ENCODE peak calls at places on chromosomes 12 and 14, in five cellular contexts. P is naive B cell; T is activated CD8-positive, alpha-beta memory T cell treated with anti-CD3 and anti-CD28 coated beads, Interleukin-2, amount 10 ng/mL, durations not matched to agents 7 days and 5 days; L is PC-3; G is left lung. U is an unnamed sample.
A peak's percentile ranks its signal among the peaks of the same experiment; 100 is the strongest.

GRCh38 chr14:91330846-91331245 is 86.3 kb upstream of the GPR68 start:
- ATAC-seq in P (peak; percentile 49), T (peak; percentile 32), G (peak; percentile 70), L (no peak), U (peak; percentile 52)

GRCh38 chr14:103398427-103399195 is 13.4 kb downstream of the MARK3 start:
- ATAC-seq in P (no peak), G (no peak), L (peak; percentile 29), T (no peak), U (no peak)

GRCh38 chr12:120684523-120684932 is 2.4 kb upstream of the MLEC start:
- ATAC-seq in L (no peak), T (no peak), P (no peak), G (no peak), U (peak; percentile 32)

GRCh38 chr14:72523397-72524157 is 370.3 kb downstream of the DPF3 start:
- ATAC-seq in G (peak; percentile 60), T (no peak), P (no peak), L (no peak), U (no peak)

GRCh38 chr12:54956818-54957641 is 27.5 kb downstream of the TESPA1 start:
- ATAC-seq in P (no peak), L (no peak), T (no peak), G (peak; percentile 22), U (no peak)

GRCh38 chr12:1877169-1877878 is 41.1 kb downstream of the CACNA2D4 start:
- ATAC-seq in L (no peak), G (no peak), P (no peak), T (no peak), U (peak; percentile 47)

GRCh38 chr14:91523972-91524371 is 13.9 kb upstream of the PPP4R3A start:
- ATAC-seq in T (no peak), P (no peak), L (no peak), G (no peak), U (no peak)

GRCh38 chr14:100384819-100385813 is 62.0 kb downstream of the SLC25A47 start:
- ATAC-seq in L (peak; percentile 55), P (no peak), G (peak; percentile 51), T (no peak), U (no peak)

GRCh38 chr14:69666698-69667211 is 55.4 kb downstream of the SUSD6 start:
- ATAC-seq in T (no peak), P (no peak), G (peak; percentile 7), L (peak; percentile 76), U (peak; percentile 55)

GRCh38 chr12:59637657-59638150 is 41.9 kb downstream of the SLC16A7 start:
- ATAC-seq in L (no peak), G (no peak), T (no peak), P (no peak), U (no peak)

GRCh38 chr12:53754196-53754595 is 2.4 kb upstream of the CISTR start:
- ATAC-seq in G (no peak), L (peak; percentile 6), P (peak; percentile 71), T (no peak), U (no peak)

GRCh38 chr12:54689984-54690383 is 41.8 kb upstream of the DCD start:
- ATAC-seq in P (no peak), T (no peak), G (no peak), L (peak; percentile 57), U (no peak)

GRCh38 chr14:73381379-73382013 is 76.8 kb downstream of the NUMB start:
- ATAC-seq in T (no peak), L (no peak), G (no peak), P (peak; percentile 65), U (no peak)

GRCh38 chr14:103298620-103299019 is 35.4 kb upstream of the EIF5 start:
- ATAC-seq in L (no peak), G (no peak), T (no peak), P (no peak), U (no peak)

GRCh38 chr12:63151898-63152700 is 1.1 kb upstream of the AVPR1A start:
- ATAC-seq in L (peak; percentile 94), P (no peak), T (no peak), G (peak; percentile 83), U (no peak)

GRCh38 chr12:33795536-33795935 is 226.8 kb upstream of the ALG10 start:
- ATAC-seq in P (no peak), L (peak; percentile 73), T (no peak), G (no peak), U (no peak)

GRCh38 chr12:87234898-87235297 is 794.3 kb downstream of the C12orf50 start:
- ATAC-seq in T (no peak), P (no peak), G (no peak), L (no peak), U (no peak)

GRCh38 chr12:96335270-96335669 is 65.0 kb downstream of the CDK17 start:
- ATAC-seq in G (no peak), T (peak; percentile 68), L (peak; percentile 32), P (peak; percentile 35), U (peak; percentile 91)

GRCh38 chr12:93380480-93381121 is 2.9 kb downstream of the NUDT4 start:
- ATAC-seq in P (no peak), G (no peak), L (no peak), T (no peak), U (no peak)

GRCh38 chr12:2323538-2324261 is 270.9 kb downstream of the CACNA1C start:
- ATAC-seq in L (no peak), G (peak; percentile 61), P (no peak), T (no peak), U (no peak)

GRCh38 chr12:93100610-93101009 is 171.5 kb upstream of the EEA1 start:
- ATAC-seq in L (no peak), G (no peak), T (no peak), P (no peak), U (no peak)

GRCh38 chr12:45989277-45989856 is 1.0 kb downstream of the SCAF11 start:
- ATAC-seq in T (peak; percentile 13), P (peak; percentile 8), G (peak; percentile 33), L (peak; percentile 7), U (peak; percentile 15)

GRCh38 chr12:100743060-100743459 is 51.5 kb upstream of the ANO4 start:
- ATAC-seq in P (no peak), G (no peak), L (no peak), T (no peak), U (no peak)

GRCh38 chr12:3273409-3273853 is 196.3 kb downstream of the TSPAN9 start:
- ATAC-seq in G (no peak), P (no peak), L (peak; percentile 78), T (no peak), U (no peak)

GRCh38 chr12:19546611-19547162 is 107.4 kb downstream of the AEBP2 start:
- ATAC-seq in G (peak; percentile 39), P (no peak), T (no peak), L (no peak), U (no peak)

GRCh38 chr12:123065666-123066457 is 85.0 kb downstream of the PITPNM2 start:
- ATAC-seq in L (no peak), T (peak; percentile 64), G (no peak), P (no peak), U (peak; percentile 7)

GRCh38 chr12:46445093-46445492 is 72.5 kb upstream of the SLC38A2 start:
- ATAC-seq in P (no peak), L (peak; percentile 1), G (no peak), T (no peak), U (no peak)

GRCh38 chr14:105204931-105205717 is 24.0 kb upstream of the NUDT14 start:
- ATAC-seq in L (peak; percentile 5), P (no peak), G (peak; percentile 17), T (no peak), U (no peak)

GRCh38 chr12:47942327-47943230 is 20.8 kb upstream of the TMEM106C start:
- ATAC-seq in T (no peak), L (no peak), P (peak; percentile 87), G (peak; percentile 34), U (no peak)

GRCh38 chr12:57990241-57990883 is 49.0 kb downstream of the ATP23 start:
- ATAC-seq in T (no peak), L (no peak), P (no peak), G (no peak), U (no peak)

GRCh38 chr12:26187429-26187828 is 7.9 kb upstream of the SSPN start:
- ATAC-seq in T (no peak), G (no peak), P (peak; percentile 33), L (peak; percentile 54), U (no peak)

GRCh38 chr12:1422604-1423315 is 171.6 kb downstream of the FBXL14 start:
- ATAC-seq in P (peak; percentile 72), G (no peak), T (peak; percentile 47), L (no peak), U (peak; percentile 94)

GRCh38 chr14:53663709-53664108 is 292.9 kb downstream of the BMP4 start:
- ATAC-seq in T (no peak), P (no peak), L (peak; percentile 93), G (no peak), U (no peak)

GRCh38 chr14:105588236-105588860 is 62.0 kb downstream of the TMEM121 start:
- ATAC-seq in T (no peak), P (no peak), G (no peak), L (no peak), U (no peak)

GRCh38 chr14:99524804-99525698 is 43.8 kb downstream of the CCNK start:
- ATAC-seq in P (no peak), G (peak; percentile 81), T (peak; percentile 65), L (peak; percentile 82), U (peak; percentile 48)

GRCh38 chr14:102625564-102626296 is 33.3 kb downstream of the RCOR1 start:
- ATAC-seq in P (no peak), G (no peak), T (no peak), L (no peak), U (peak; percentile 78)

GRCh38 chr12:67419810-67420209 is 150.7 kb downstream of the CAND1 start:
- ATAC-seq in T (no peak), G (no peak), L (no peak), P (no peak), U (no peak)

GRCh38 chr12:936377-937345 is 12.8 kb downstream of the RAD52 start:
- ATAC-seq in P (no peak), L (no peak), T (no peak), G (no peak), U (no peak)

GRCh38 chr12:110502449-110502738 is 263 bp downstream of the RAD9B start:
- ATAC-seq in G (peak; percentile 1), L (no peak), T (peak; percentile 37), P (peak; percentile 4), U (peak; percentile 32)

GRCh38 chr14:20782280-20782890 is 1.3 kb downstream of the RNASE6 start:
- ATAC-seq in G (peak; percentile 85), T (peak; percentile 86), L (peak; percentile 57), P (peak; percentile 53), U (peak; percentile 69)

U was measured in activated T-helper 17 cell treated with anti-CD3 and anti-CD28 coated beads, Interleukin-2, amount 50 U/mL, for 72 hours.